ENCODE peak calls at places on chromosomes 7 and 10, in five cellular contexts. L is neuronal stem cell; X is lower leg skin; S is activated CD8-positive, alpha-beta memory T cell treated with anti-CD3 and anti-CD28 coated beads, Interleukin-2, amount 50 U/mL, for 4 hours; O is stimulated activated CD8-positive, alpha-beta memory T cell treated with anti-CD3 and anti-CD28 coated beads, Interleukin-12 subunit alpha, Interleukin-12 subunit beta, amount 100 ng/mL, for 1 hour. I is an unnamed sample.

GRCh38 chr10:110597476-110597875 is 30.0 kb downstream of the SMC3 start:
- DNase-seq in L (no peak), X (no peak), S (no peak), O (no peak), I (no peak)

GRCh38 chr10:22481687-22482539 is 136.6 kb downstream of the SPAG6 start:
- DNase-seq in L (no peak), X (no peak), S (no peak), O (no peak), I (peak; percentile 10)

GRCh38 chr7:2157473-2158279 is 75.1 kb downstream of the MAD1L1 start:
- DNase-seq in L (no peak), X (no peak), S (no peak), O (no peak), I (no peak)

GRCh38 chr7:28054531-28055160 is 125.9 kb downstream of the JAZF1 start:
- DNase-seq in L (no peak), X (no peak), S (no peak), O (no peak), I (no peak)

GRCh38 chr7:73717991-73718405 is 1.5 kb downstream of the STX1A start:
- DNase-seq in L (no peak), X (no peak), S (peak; percentile 78), O (peak; percentile 69), I (no peak)

GRCh38 chr7:125834421-125834820 is 904.8 kb upstream of the POT1 start:
- DNase-seq in L (no peak), X (no peak), S (no peak), O (no peak), I (no peak)

GRCh38 chr7:138745189-138745588 is 44.0 kb upstream of the SVOPL start:
- DNase-seq in L (no peak), X (no peak), S (no peak), O (no peak), I (no peak)

GRCh38 chr7:32916006-32916405 is 24.4 kb upstream of the KBTBD2 start:
- DNase-seq in L (no peak), X (no peak), S (no peak), O (no peak), I (no peak)

GRCh38 chr7:123798527-123799188 is 46.3 kb upstream of the HYAL4 start:
- DNase-seq in L (no peak), X (no peak), S (no peak), O (no peak), I (no peak)

GRCh38 chr10:3782099-3782455 is 2.9 kb downstream of the KLF6 start:
- DNase-seq in L (no peak), X (peak; percentile 60), S (no peak), O (no peak), I (no peak)

GRCh38 chr7:100102950-100103840 is 1.8 kb downstream of the AP4M1 start:
- DNase-seq in L (no peak), X (no peak), S (no peak), O (no peak), I (no peak)

GRCh38 chr7:155921804-155922506 is 109.7 kb upstream of the SHH start:
- DNase-seq in L (no peak), X (peak; percentile 18), S (no peak), O (no peak), I (peak; percentile 2)

GRCh38 chr7:106120500-106120899 is 8.4 kb upstream of the SYPL1 start:
- DNase-seq in L (no peak), X (no peak), S (no peak), O (no peak), I (no peak)

GRCh38 chr10:93435621-93436385 is 46.3 kb downstream of the MYOF start:
- DNase-seq in L (peak; percentile 61), X (no peak), S (no peak), O (no peak), I (peak; percentile 79)

GRCh38 chr7:134189559-134189958 is 62.4 kb downstream of the LRGUK start:
- DNase-seq in L (no peak), X (no peak), S (no peak), O (no peak), I (peak; percentile 36)

GRCh38 chr7:87046456-87046855 is 13.0 kb downstream of the ELAPOR2 start:
- DNase-seq in L (no peak), X (no peak), S (no peak), O (no peak), I (no peak)

GRCh38 chr7:8418627-8419245 is 14.7 kb upstream of the NXPH1 start:
- DNase-seq in L (peak; percentile 59), X (peak; percentile 35), S (peak; percentile 35), O (peak; percentile 27), I (peak; percentile 90)

I was measured in GM23338.